ENCODE peak calls at places on chromosomes 12 and 14, in eight cellular contexts. E, L, N, F, Y, M, H and U are unnamed samples.

GRCh38 chr14:31941487-31941886 is 135.6 kb upstream of the ARHGAP5 start:
- DNase-seq in E (no peak), L (no peak), N (no peak), F (no peak), Y (no peak), M (no peak), H (no peak), U (no peak)

GRCh38 chr12:92987846-92988621 is 58.9 kb upstream of the EEA1 start:
- DNase-seq in E (no peak), L (no peak), N (no peak), F (peak), Y (no peak), M (no peak), H (no peak), U (peak)

GRCh38 chr14:50954811-50955372 is 10.6 kb upstream of the PYGL start:
- DNase-seq in E (no peak), L (peak), N (peak), F (no peak), Y (peak), M (no peak), H (peak), U (no peak)

GRCh38 chr12:8609061-8609570 is 3.5 kb downstream of the AICDA start:
- DNase-seq in E (peak), L (peak), N (peak), F (no peak), Y (peak), M (no peak), H (peak), U (no peak)

GRCh38 chr14:23022849-23023499 is 11.7 kb downstream of the PSMB5 start:
- DNase-seq in E (no peak), L (no peak), N (no peak), F (no peak), Y (no peak), M (no peak), H (no peak), U (no peak)

GRCh38 chr12:113770389-113770865 is 195.7 kb downstream of the RBM19 start:
- DNase-seq in E (no peak), L (no peak), N (no peak), F (no peak), Y (no peak), M (no peak), H (no peak), U (no peak)

GRCh38 chr14:74660863-74661262 is 48.8 kb upstream of the LTBP2 start:
- DNase-seq in E (no peak), L (no peak), N (no peak), F (no peak), Y (no peak), M (no peak), H (no peak), U (no peak)

GRCh38 chr12:7907009-7907408 is 29.0 kb downstream of the SLC2A3 start:
- DNase-seq in E (peak), L (peak), N (peak), F (peak), Y (peak), M (no peak), H (no peak), U (no peak)

GRCh38 chr12:29807125-29807524 is 23.4 kb upstream of the TMTC1 start:
- DNase-seq in E (no peak), L (no peak), N (peak), F (no peak), Y (peak), M (no peak), H (no peak), U (no peak)

GRCh38 chr14:68285421-68286179 is 466.0 kb downstream of the RAD51B start:
- DNase-seq in E (no peak), L (peak), N (no peak), F (peak), Y (no peak), M (no peak), H (no peak), U (peak)

GRCh38 chr12:42332301-42332894 is 6.4 kb downstream of the PPHLN1 start:
- DNase-seq in E (peak), L (peak), N (peak), F (no peak), Y (peak), M (no peak), H (peak), U (no peak)

GRCh38 chr12:45615268-45615667 is 114.2 kb upstream of the ARID2 start:
- DNase-seq in E (no peak), L (peak), N (peak), F (no peak), Y (peak), M (no peak), H (no peak), U (no peak)

GRCh38 chr12:56565510-56566101 is 44.0 kb downstream of the RBMS2 start:
- DNase-seq in E (peak), L (peak), N (peak), F (peak), Y (no peak), M (no peak), H (no peak), U (no peak)

GRCh38 chr14:99426265-99426664 is 54.4 kb downstream of the SETD3 start:
- DNase-seq in E (no peak), L (no peak), N (no peak), F (no peak), Y (no peak), M (no peak), H (no peak), U (no peak)

DNA sequence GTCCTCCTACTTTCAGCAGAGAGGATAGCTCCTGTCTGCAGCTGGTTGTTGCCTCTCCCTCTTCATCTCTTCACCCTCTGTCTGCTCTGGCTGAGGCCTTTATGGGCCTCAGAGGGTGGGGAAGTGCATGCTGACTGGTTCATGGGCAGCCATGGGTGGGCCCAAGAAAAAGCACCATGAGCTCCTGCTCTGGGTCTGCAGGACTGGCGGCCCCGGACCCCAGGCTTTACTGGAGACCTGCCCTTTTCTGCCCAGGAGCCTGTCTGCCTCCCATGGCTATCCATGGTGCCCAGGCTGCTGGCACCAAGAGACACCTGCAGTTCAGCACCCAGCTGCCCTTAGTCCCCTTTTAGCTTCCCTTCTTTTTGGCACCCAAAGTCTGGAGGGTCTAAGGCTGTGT is 137.1 kb downstream of the PTPRR start:
- DNase-seq in E (no peak), L (no peak), N (no peak), F (no peak), Y (no peak), M (no peak), H (no peak), U (no peak)
- TF ChIP-seq CTCF in E (no peak), L (no peak), N (no peak), F (no peak), Y (no peak), M (no peak), H (no peak), U (no peak)

DNA sequence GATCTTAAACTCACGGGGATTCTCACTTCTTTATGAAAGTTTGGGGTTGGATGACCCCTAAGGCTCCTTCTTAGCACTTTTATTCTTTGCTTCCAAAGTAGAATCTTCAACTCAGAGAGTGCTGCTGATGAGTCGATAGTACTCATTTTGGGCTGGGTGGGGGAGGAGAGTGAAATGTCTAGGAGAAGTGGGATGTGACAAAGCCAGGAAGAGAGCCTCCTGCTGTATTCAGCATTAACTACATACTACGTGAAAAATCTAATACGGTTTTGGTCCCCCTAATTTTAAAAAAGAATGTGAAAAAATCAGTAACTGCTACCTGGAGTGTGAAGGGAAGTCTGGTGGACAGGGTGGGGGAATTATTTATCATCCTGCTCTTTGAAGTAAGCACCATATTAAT is 148.3 kb downstream of the SAMD4A start:
- DNase-seq in E (no peak), L (peak), N (peak), F (no peak), Y (peak), M (no peak), H (no peak), U (no peak)
- TF ChIP-seq CTCF in E (no peak), L (peak), N (no peak), F (no peak), Y (no peak), M (no peak), H (no peak), U (no peak)

DNA sequence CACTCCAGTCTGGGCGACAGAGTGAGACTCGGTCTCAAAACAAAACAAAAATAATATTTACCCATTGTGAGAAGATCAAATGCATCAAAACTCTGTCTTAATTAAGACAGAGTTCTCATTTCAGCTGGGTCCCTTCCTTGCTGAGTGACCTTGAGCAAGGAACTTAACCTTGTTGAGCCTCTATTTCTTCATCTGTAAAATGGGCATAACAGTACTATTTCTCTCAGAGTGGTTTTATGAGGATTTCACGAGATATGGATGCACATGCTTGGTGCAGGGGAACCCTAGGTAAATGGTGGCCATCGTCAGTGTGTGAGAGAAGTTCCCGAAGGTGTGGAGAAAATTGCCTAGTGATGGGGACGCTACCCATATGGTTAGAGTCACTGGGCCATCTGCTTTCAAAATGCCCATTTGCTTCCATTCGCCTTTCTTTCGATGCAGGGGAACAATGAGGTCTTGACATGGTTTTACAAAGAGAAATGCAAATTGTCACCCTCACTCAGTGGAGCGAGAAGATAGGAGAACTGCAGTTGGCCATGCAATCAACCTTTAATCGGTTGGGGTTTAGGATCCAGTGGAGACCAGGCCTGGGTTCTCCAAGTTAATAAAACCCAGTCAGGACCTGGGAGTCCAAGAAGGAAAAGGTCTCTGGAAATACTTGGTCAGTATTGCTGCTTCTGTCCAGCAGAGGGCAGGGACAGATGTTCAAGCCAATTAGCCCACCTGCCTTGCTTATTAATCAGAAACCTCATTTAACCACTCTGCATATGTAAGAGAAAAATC is 37.1 kb downstream of the CFAP251 start:
- DNase-seq in E (no peak), L (peak), N (no peak), F (no peak), Y (peak), M (no peak), H (no peak), U (no peak)
- TF ChIP-seq CTCF in E (peak), L (peak), N (peak), F (peak), Y (peak), M (peak), H (peak), U (no peak)

DNA sequence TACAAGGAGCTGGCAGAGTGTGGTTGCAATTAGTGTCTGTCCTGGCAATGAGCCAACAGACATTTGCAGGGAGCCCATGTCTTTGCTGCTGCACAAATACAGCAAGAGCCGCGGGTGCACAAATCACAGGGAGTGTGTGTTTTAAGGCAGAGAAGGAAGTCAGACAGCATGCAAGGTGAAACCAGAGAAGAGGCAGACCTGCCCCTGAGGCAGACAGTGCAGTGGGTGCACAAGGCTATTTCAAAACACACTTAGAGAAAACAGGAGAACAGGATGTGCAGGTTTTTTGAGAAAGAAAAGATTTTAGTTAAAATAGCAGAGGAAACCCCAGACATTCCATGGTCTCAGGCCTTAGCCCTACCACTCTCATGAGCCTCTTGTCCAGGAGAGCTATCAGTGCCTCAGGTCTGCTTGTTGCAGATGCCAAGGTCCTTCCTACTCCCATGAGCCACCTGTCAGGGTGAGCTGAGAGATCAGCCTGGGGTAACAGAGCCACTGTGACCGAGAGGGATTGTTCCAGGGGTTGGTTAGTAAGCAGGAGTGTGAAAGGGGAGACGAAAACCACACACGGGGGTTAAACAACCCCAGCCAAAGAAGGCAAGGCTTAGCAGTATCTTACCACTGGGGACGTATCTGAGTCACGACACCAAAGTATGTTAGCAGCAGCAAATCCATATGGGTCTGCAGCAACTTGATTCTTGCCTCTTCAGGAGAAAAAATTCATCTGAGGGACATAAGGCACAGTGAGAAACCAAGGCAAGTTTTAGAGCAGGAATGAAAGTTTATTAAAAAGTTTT is 78.1 kb downstream of the C14orf132 start:
- DNase-seq in E (no peak), L (no peak), N (peak), F (no peak), Y (peak), M (no peak), H (no peak), U (no peak)
- TF ChIP-seq CTCF in E (no peak), L (no peak), N (no peak), F (no peak), Y (no peak), M (no peak), H (no peak), U (no peak)

GRCh38 chr12:64792128-64792527 is 32.3 kb upstream of the TBC1D30 start:
- DNase-seq in E (no peak), L (no peak), N (no peak), F (no peak), Y (no peak), M (no peak), H (no peak), U (no peak)

GRCh38 chr12:64790166-64790565 is 31.0 kb upstream of the GNS start:
- DNase-seq in E (no peak), L (no peak), N (no peak), F (no peak), Y (no peak), M (no peak), H (no peak), U (no peak)

GRCh38 chr12:64794305-64794704 is 30.1 kb upstream of the TBC1D30 start:
- DNase-seq in E (no peak), L (no peak), N (no peak), F (no peak), Y (no peak), M (no peak), H (no peak), U (no peak)

GRCh38 chr12:64796205-64796845 is 28.1 kb upstream of the TBC1D30 start:
- DNase-seq in E (peak), L (peak), N (peak), F (peak), Y (peak), M (no peak), H (peak), U (no peak)

DNA sequence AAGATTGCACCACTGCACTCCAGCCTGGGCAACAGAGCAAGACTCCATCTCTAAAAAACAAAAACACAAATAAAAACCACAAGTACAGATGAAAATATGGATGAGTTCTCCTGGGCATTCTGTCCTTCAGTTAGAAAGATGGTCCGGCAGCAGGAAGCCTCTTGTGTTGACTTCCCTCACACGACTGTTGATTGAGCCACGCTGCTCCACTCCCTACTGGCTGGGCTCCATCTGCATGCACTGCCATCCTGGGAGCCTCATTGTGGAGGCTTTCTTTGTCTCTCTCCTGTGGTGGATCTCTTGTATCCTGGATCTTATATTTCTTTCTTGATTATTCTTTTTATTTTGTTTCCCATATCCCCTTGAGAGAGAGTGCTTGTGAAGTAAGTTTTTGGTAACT is 30.8 kb upstream of the TBC1D30 start:
- DNase-seq in E (no peak), L (no peak), N (no peak), F (no peak), Y (no peak), M (no peak), H (no peak), U (no peak)
- TF ChIP-seq CTCF in E (no peak), L (no peak), N (no peak), F (no peak), Y (no peak), M (no peak), H (no peak), U (no peak)

DNA sequence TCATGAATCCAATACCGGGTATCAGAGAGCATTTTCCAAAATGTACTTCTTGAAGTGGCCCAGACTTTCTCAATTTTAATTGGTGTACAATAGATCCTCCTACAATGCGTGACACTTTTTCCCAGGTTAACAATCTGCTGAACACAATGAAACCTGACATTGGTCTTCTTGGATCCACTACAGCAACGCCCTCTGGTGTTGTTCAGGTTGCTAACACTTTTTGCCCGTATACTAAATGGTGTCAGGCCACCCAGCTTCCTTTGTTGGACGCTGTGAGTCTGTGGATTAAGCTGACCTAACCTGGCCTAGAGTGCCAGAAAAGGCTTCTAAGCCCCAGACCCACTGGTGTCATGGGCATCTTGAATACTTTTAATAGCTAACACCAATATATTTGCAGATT is 89.2 kb downstream of the KCNK10 start:
- DNase-seq in E (no peak), L (no peak), N (peak), F (no peak), Y (peak), M (no peak), H (no peak), U (no peak)
- TF ChIP-seq CTCF in E (no peak), L (no peak), N (peak), F (no peak), Y (peak), M (no peak), H (no peak), U (no peak)

GRCh38 chr12:71719647-71720370 is 33.9 kb downstream of the TMEM19 start:
- DNase-seq in E (no peak), L (no peak), N (peak), F (no peak), Y (peak), M (no peak), H (no peak), U (no peak)
- TF ChIP-seq CTCF in E (no peak), L (no peak), N (no peak), F (no peak), Y (no peak), M (no peak), H (no peak), U (no peak)

GRCh38 chr14:89310211-89310610 is 106.8 kb downstream of the FOXN3 start:
- DNase-seq in E (no peak), L (no peak), N (no peak), F (no peak), Y (no peak), M (no peak), H (no peak), U (no peak)

GRCh38 chr14:89309670-89310177 is 107.3 kb downstream of the FOXN3 start:
- DNase-seq in E (no peak), L (no peak), N (no peak), F (no peak), Y (no peak), M (no peak), H (no peak), U (no peak)

GRCh38 chr14:89304972-89305703 is 111.9 kb downstream of the FOXN3 start:
- DNase-seq in E (no peak), L (peak), N (peak), F (peak), Y (peak), M (no peak), H (no peak), U (peak)

GRCh38 chr14:89307409-89307808 is 109.6 kb downstream of the FOXN3 start:
- DNase-seq in E (no peak), L (no peak), N (no peak), F (no peak), Y (no peak), M (no peak), H (no peak), U (no peak)

GRCh38 chr14:89308232-89308959 is 108.6 kb downstream of the FOXN3 start:
- DNase-seq in E (no peak), L (peak), N (no peak), F (no peak), Y (no peak), M (no peak), H (no peak), U (peak)
- TF ChIP-seq CTCF in E (no peak), L (no peak), N (no peak), F (no peak), Y (no peak), M (no peak), H (no peak), U (no peak)